ENCODE peak calls at places on chromosomes 2 and 18, in ten cellular contexts. X is body of pancreas; Z is stomach; I is heart left ventricle; U is transverse colon; H is PC-9; N is effector memory CD4-positive, alpha-beta T cell; D is Peyer's patch; S is HepG2; C is uterus. M is an unnamed sample. For H3K27me3 and H3K4me1, the result is how much of the 10 kb centered on the place peaks cover.

GRCh38 chr2:195419033-195419432 is 238.0 kb upstream of the SLC39A10 start:
- DNase-seq in X (no peak), Z (no peak), I (no peak), U (no peak), H (no peak), N (no peak), D (no peak), S (no peak), C (no peak), M (no peak)

GRCh38 chr2:132581917-132582316 is 88.1 kb downstream of the LYPD1 start:
- DNase-seq in X (peak), Z (peak), I (no peak), U (peak), H (peak), N (no peak), D (no peak), S (no peak), C (no peak), M (peak)

GRCh38 chr2:72115361-72116080 is 32.1 kb downstream of the CYP26B1 start:
- DNase-seq in X (no peak), Z (no peak), I (no peak), U (no peak), H (peak), N (no peak), D (no peak), S (no peak), C (no peak), M (no peak)

GRCh38 chr2:235247001-235247400 is 246.8 kb upstream of the AGAP1 start:
- DNase-seq in X (no peak), Z (no peak), I (no peak), U (no peak), H (no peak), N (no peak), D (no peak), S (no peak), C (no peak), M (no peak)

GRCh38 chr2:9099341-9099751 is 95.9 kb upstream of the MBOAT2 start:
- DNase-seq in X (no peak), Z (no peak), I (no peak), U (no peak), H (no peak), N (no peak), D (no peak), S (peak), C (no peak), M (no peak)

GRCh38 chr2:142742301-142743214 is 134.9 kb upstream of the KYNU start:
- DNase-seq in X (no peak), Z (no peak), I (no peak), U (no peak), H (no peak), N (no peak), D (no peak), S (no peak), C (no peak), M (no peak)

GRCh38 chr2:105858868-105859693 is 114.4 kb downstream of the NCK2 start:
- DNase-seq in X (no peak), Z (no peak), I (no peak), U (no peak), H (peak), N (no peak), D (no peak), S (no peak), C (no peak), M (no peak)

GRCh38 chr18:8176105-8176504 is 433.1 kb upstream of the RAB12 start:
- DNase-seq in X (no peak), Z (no peak), I (no peak), U (no peak), H (no peak), N (no peak), D (no peak), S (no peak), C (no peak), M (no peak)

GRCh38 chr2:114684404-114684803 is 242.0 kb downstream of the DPP10 start:
- DNase-seq in X (no peak), Z (no peak), I (no peak), U (no peak), H (no peak), N (no peak), D (no peak), S (no peak), C (no peak), M (no peak)

GRCh38 chr2:95185197-95185596 is 19.6 kb downstream of the ZNF2 start:
- DNase-seq in X (no peak), Z (no peak), I (no peak), U (no peak), H (no peak), N (no peak), D (no peak), S (no peak), C (no peak), M (no peak)

GRCh38 chr2:192070099-192070498 is 124.6 kb downstream of the TMEFF2 start:
- DNase-seq in X (no peak), Z (no peak), I (no peak), U (no peak), H (no peak), N (no peak), D (no peak), S (no peak), C (no peak), M (no peak)

GRCh38 chr2:19762959-19763605 is 138.7 kb downstream of the TTC32 start:
- DNase-seq in X (no peak), Z (no peak), I (no peak), U (no peak), H (no peak), N (no peak), D (no peak), S (no peak), C (no peak), M (no peak)

GRCh38 chr2:26324903-26325302 is 21.0 kb upstream of the SELENOI start:
- DNase-seq in X (no peak), Z (no peak), I (no peak), U (no peak), H (no peak), N (no peak), D (no peak), S (no peak), C (no peak), M (no peak)

GRCh38 chr2:9231291-9232165 is 24.9 kb downstream of the ASAP2 start:
- DNase-seq in X (no peak), Z (peak), I (no peak), U (peak), H (peak), N (no peak), D (no peak), S (no peak), C (no peak), M (peak)

GRCh38 chr18:42048150-42048549 is 93.1 kb downstream of the PIK3C3 start:
- DNase-seq in X (no peak), Z (no peak), I (no peak), U (no peak), H (peak), N (no peak), D (no peak), S (peak), C (no peak), M (no peak)

GRCh38 chr2:188142636-188143035 is 149.0 kb upstream of the GULP1 start:
- DNase-seq in X (no peak), Z (no peak), I (no peak), U (no peak), H (no peak), N (no peak), D (no peak), S (no peak), C (no peak), M (no peak)

GRCh38 chr2:195319112-195319460 is 337.9 kb upstream of the SLC39A10 start:
- DNase-seq in X (no peak), Z (no peak), I (no peak), U (no peak), H (no peak), N (no peak), D (no peak), S (no peak), C (no peak), M (no peak)

GRCh38 chr18:57959278-57959677 is 84.7 kb upstream of the NEDD4L start:
- DNase-seq in X (peak), Z (peak), I (no peak), U (peak), H (peak), N (no peak), D (peak), S (peak), C (no peak), M (peak)

GRCh38 chr2:104852161-104852689 is 1.7 kb upstream of the POU3F3 start:
- DNase-seq in X (no peak), Z (no peak), I (no peak), U (no peak), H (no peak), N (no peak), D (no peak), S (no peak), C (no peak), M (no peak)

GRCh38 chr2:111898703-111899514 is 502 bp downstream of the MERTK start:
- DNase-seq in X (peak), Z (peak), I (peak), U (no peak), H (no peak), N (no peak), D (no peak), S (no peak), C (no peak), M (no peak)

GRCh38 chr2:6027066-6027465 is 334.9 kb downstream of the SOX11 start:
- DNase-seq in X (no peak), Z (no peak), I (no peak), U (no peak), H (no peak), N (no peak), D (no peak), S (no peak), C (no peak), M (no peak)

GRCh38 chr18:42617086-42617725 is 498.3 kb downstream of the RIT2 start:
- DNase-seq in X (no peak), Z (no peak), I (no peak), U (no peak), H (no peak), N (no peak), D (no peak), S (no peak), C (no peak), M (no peak)

GRCh38 chr2:201996681-201997254 is 36.9 kb upstream of the FZD7 start:
- DNase-seq in X (no peak), Z (no peak), I (no peak), U (no peak), H (no peak), N (no peak), D (no peak), S (no peak), C (no peak), M (no peak)

GRCh38 chr2:86274918-86275275 is 62.5 kb downstream of the REEP1 start:
- DNase-seq in X (peak), Z (peak), I (peak), U (peak), H (peak), N (no peak), D (no peak), S (no peak), C (no peak), M (no peak)

GRCh38 chr2:74966893-74967292 is 8.4 kb downstream of the POLE4 start:
- DNase-seq in X (no peak), Z (no peak), I (no peak), U (no peak), H (no peak), N (no peak), D (no peak), S (no peak), C (no peak), M (no peak)

GRCh38 chr18:5444847-5445246 is 99.0 kb downstream of the EPB41L3 start:
- DNase-seq in X (no peak), Z (no peak), I (no peak), U (no peak), H (no peak), N (no peak), D (no peak), S (no peak), C (no peak), M (no peak)

GRCh38 chr18:76126327-76126726 is 368.7 kb downstream of the ZNF516 start:
- DNase-seq in X (no peak), Z (no peak), I (no peak), U (no peak), H (no peak), N (no peak), D (no peak), S (no peak), C (no peak), M (no peak)
- H3K27me3 ChIP-seq in X (under half), Z (under half), I (under half), U (under half), H (under half), N (under half), D (under half), S (under half), C (under half), M (under half)

DNA sequence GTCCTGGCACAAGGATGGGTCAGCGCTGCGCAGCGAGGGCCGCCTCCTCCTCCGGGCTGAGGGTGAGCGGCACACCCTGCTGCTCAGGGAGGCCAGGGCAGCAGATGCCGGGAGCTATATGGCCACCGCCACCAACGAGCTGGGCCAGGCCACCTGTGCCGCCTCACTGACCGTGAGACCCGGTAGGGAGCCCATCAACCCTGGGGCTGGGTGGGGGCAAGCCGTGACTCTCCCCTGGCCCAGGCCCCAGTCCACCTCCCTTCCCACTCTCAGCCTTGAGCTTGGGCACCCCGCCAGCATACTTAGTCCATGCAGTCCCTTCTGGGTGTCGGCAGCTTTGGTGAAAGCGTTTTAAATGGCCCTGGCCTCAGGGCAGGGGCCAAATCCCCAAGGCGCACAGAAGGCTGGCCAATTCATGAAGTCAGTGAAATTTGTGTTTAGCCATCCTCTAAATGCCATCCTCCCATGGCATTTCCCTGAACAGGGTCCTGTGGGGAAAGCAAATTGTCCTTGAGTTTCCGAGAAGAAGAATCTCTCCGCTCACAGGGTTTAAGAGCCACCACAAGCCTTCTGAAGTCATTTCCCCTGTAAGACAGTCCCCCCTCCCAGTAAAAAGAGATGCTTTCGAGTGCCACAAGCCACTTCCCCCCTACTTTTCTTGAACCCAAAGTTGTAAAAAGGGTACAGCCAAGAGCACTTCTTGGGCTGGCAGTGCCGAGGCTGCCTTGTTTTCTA is 17.1 kb downstream of the SPEG start:
- DNase-seq in X (peak), Z (no peak), I (peak), U (peak), H (peak), N (no peak), D (no peak), S (no peak), C (peak), M (no peak)
- H3K4me1 ChIP-seq in X (under half), Z (under half), I (under half), U (under half), H (under half), N (under half), D (under half), S (under half), C (under half), M (under half)

GRCh38 chr2:231617059-231617926 is 24.6 kb downstream of the TEX44 start:
- DNase-seq in X (no peak), Z (no peak), I (no peak), U (peak), H (no peak), N (no peak), D (no peak), S (no peak), C (no peak), M (peak)

GRCh38 chr2:231613054-231613654 is 20.5 kb downstream of the TEX44 start:
- DNase-seq in X (no peak), Z (no peak), I (peak), U (no peak), H (no peak), N (no peak), D (no peak), S (peak), C (peak), M (no peak)

GRCh38 chr2:231613655-231614558 is 21.2 kb downstream of the TEX44 start:
- DNase-seq in X (peak), Z (peak), I (peak), U (peak), H (peak), N (peak), D (peak), S (peak), C (peak), M (peak)

GRCh38 chr2:231614559-231615057 is 21.9 kb downstream of the TEX44 start:
- DNase-seq in X (no peak), Z (peak), I (peak), U (no peak), H (no peak), N (no peak), D (peak), S (no peak), C (peak), M (peak)

GRCh38 chr2:231615058-231615671 is 22.5 kb downstream of the TEX44 start:
- DNase-seq in X (no peak), Z (no peak), I (peak), U (peak), H (no peak), N (no peak), D (no peak), S (no peak), C (no peak), M (peak)
- H3K4me3 ChIP-seq in X (no peak), Z (peak), I (peak), U (peak), H (peak), N (peak), D (peak), S (no peak), C (peak), M (peak)

DNA sequence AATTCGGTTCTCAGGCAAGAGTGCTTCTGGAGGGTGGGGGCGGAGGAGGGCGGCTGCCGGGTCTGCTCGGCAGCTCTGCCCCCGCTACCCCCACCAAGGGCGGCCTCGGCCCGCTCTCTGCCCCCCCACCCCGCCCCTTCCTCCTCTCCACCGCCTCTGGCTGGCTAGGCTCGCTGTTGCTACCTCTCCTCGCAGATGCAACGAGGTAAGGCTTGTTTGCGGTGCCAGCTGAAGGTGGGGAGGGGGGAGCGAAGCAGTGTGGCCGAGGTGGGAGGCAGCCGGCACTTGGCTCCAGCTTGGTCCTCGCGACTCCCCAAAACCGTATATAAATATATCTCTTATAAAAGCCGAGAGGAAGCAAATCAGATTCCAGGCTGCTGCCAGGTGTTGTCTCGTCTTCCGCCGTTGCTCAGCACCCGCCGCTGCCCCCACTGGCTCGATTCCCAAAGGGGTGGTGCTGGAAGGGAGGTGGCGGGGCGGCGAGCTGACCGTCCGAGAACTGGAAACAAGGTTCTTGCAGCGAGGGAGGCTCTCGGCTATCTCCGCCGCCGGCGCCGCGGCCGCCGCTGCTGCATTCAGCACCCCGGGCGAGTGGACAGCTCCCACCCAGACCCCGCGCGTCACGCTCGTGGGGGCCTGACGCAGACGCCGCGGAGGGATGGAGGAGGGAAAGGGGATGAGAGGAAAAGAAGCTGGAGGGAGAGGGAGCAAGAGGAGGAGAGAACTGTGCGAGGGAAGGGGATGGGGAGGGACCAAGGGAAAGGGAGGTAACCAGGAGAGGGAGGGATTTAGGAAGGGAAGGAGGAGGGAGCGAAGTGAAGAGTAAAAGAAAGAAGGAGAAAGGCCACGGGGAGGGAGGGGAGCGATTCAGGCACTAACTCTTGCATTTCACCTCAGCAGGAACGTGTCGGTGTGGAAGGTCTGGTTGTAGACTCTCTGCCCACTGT is at the start of gene MARCHF4:
- DNase-seq in X (peak), Z (peak), I (peak), U (peak), H (peak), N (peak), D (peak), S (peak), C (peak), M (peak)
- H3K27me3 ChIP-seq in X (under half), Z (half or more), I (under half), U (half or more), H (under half), N (under half), D (under half), S (under half), C (under half), M (under half)

DNA sequence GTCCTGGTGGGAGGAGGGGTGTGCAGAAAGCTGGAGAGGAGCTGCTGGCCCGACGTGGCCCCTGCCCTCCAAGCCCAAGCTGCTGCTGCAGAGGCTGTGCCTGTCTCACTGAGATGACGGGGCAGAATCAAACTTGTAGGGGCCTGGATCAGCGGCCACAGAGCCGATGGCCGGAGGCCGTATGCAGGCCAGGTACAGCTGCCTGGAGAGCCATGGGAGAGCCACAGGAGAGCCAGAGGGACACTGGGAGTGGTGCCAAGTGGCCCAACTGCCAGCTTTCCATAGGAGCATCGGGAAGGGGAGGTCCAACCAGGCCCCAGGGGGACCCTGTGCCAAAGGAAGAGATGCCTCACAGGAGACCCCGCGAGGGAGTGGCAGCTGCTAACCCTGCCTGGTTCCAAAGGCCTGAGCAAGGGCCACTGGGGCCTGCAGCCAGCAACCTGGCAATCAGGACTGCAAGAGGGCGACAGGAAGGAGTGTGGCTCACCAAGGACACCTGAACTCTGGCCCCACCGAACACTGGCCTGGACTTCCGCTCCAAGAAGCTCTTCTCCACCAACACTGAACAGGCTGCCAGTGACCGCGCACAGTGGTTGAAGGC is 70.7 kb downstream of the HDAC4 start:
- DNase-seq in X (peak), Z (peak), I (no peak), U (no peak), H (no peak), N (no peak), D (no peak), S (no peak), C (no peak), M (no peak)
- H3K4me1 ChIP-seq in X (under half), Z (under half), I (under half), U (under half), H (under half), N (under half), D (under half), S (under half), C (under half), M (under half)

GRCh38 chr18:64663086-64663485 is 514.2 kb upstream of the LINC00305 start:
- DNase-seq in X (no peak), Z (no peak), I (no peak), U (no peak), H (no peak), N (no peak), D (no peak), S (no peak), C (no peak), M (no peak)
- H3K4me3 ChIP-seq in X (no peak), Z (no peak), I (no peak), U (no peak), H (no peak), N (no peak), D (no peak), S (no peak), C (no peak), M (no peak)

DNA sequence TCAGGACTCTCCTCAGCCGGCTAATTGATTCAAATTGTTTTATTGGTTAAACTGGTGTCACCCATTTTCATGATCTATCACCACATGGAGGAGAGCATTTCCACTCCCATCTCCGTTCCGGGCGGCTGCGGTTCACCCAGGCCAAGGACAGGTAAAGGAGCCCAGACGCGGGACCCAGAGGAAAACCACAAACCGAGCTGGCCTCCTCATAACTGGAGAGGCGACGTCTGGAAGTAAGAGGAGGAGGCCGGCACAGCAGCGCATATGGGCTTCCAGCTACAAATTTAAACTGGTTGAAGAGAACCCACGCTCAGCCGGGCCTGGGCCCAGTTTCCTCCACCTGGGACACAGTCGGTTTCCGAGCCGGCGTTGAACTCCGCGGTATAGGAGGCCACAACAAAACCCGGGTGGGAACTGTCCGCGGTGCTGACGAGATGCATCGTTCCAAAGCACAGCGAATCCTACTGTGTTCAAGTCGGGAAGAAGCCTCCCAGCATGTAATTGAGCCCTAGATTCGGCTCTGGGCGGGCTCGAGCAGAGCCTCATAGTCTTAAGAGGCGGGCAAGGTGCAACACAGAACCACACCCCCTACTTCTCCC is 3.0 kb upstream of the SKOR2 start:
- DNase-seq in X (peak), Z (no peak), I (no peak), U (no peak), H (peak), N (no peak), D (no peak), S (peak), C (no peak), M (peak)
- H3K27me3 ChIP-seq in X (under half), Z (half or more), I (half or more), U (half or more), H (under half), N (under half), D (under half), S (under half), C (under half), M (half or more)